ENCODE peak calls at places on chromosomes 13 and 19, in ten cellular contexts. W is stimulated activated naive B cell treated with anti-CD40 and anti-IgM and Interleukin-4, amounts not matched to agents 10 μg/mL and 1 μg/mL and 100 μg/mL, for 72 hours; U is epithelial cell of esophagus; N is COR-L47; Z is GM23248; B is activated T-cell treated with anti-CD3 and anti-CD28 coated beads for 1 hour; D is NCI-H1417; X is GM12865; V is stimulated activated CD8-positive, alpha-beta memory T cell treated with anti-CD3 and anti-CD28 coated beads, Interleukin-7, amount 100 ng/mL, for 1 hour; M is activated CD4-positive, alpha-beta T cell treated with anti-CD3 and anti-CD28 coated beads for 36 hours. Y is an unnamed sample.

GRCh38 chr13:20521388-20521787 is 4.3 kb downstream of the CRYL1 start:
- DNase-seq in X (no peak), U (no peak), Z (no peak), N (no peak), M (no peak), B (no peak), W (no peak), D (no peak), V (no peak), Y (no peak)

GRCh38 chr13:77760893-77761292 is 63.4 kb downstream of the SLAIN1 start:
- DNase-seq in W (no peak), M (no peak), U (peak; percentile 66), D (no peak), V (no peak), B (no peak), X (no peak), Z (no peak), N (no peak), Y (peak; percentile 3)

GRCh38 chr13:99380921-99381645 is 73.9 kb upstream of the GPR183 start:
- DNase-seq in U (no peak), X (peak; percentile 92), N (no peak), W (no peak), M (peak; percentile 89), D (peak; percentile 38), B (no peak), V (peak; percentile 42), Z (no peak), Y (no peak)

GRCh38 chr19:46404884-46405658 is 8.3 kb downstream of the CCDC8 start:
- DNase-seq in U (peak; percentile 50), W (no peak), B (no peak), X (no peak), Z (no peak), V (no peak), N (no peak), D (no peak), M (peak; percentile 49), Y (no peak)

GRCh38 chr19:18414504-18415176 is 4.6 kb upstream of the SSBP4 start:
- DNase-seq in U (no peak), X (peak; percentile 66), M (peak; percentile 34), W (no peak), D (no peak), N (no peak), V (no peak), Z (peak; percentile 71), B (no peak), Y (no peak)

GRCh38 chr19:14406645-14407331 is 12.4 kb downstream of the DDX39A start:
- DNase-seq in W (no peak), B (no peak), U (no peak), D (no peak), V (no peak), M (no peak), N (no peak), Z (no peak), X (no peak), Y (no peak)

GRCh38 chr13:110626510-110626909 is 11.2 kb downstream of the NAXD start:
- DNase-seq in D (no peak), W (no peak), N (no peak), X (no peak), V (no peak), B (no peak), M (no peak), Z (no peak), U (no peak), Y (no peak)

GRCh38 chr19:46009530-46010510 is 13.0 kb downstream of the PGLYRP1 start:
- DNase-seq in D (peak; percentile 63), Z (peak; percentile 65), B (peak; percentile 65), W (no peak), N (peak; percentile 12), M (peak; percentile 80), V (peak; percentile 30), U (peak; percentile 68), X (peak; percentile 70), Y (no peak)

GRCh38 chr19:52734893-52735661 is at the start of gene ZNF611:
- DNase-seq in N (peak; percentile 95), V (peak; percentile 98), U (peak; percentile 97), X (peak; percentile 97), B (peak; percentile 100), M (peak; percentile 100), D (peak; percentile 97), W (peak; percentile 95), Z (peak; percentile 98), Y (peak; percentile 91)

GRCh38 chr19:49823472-49823871 is 5.4 kb downstream of the MED25 start:
- DNase-seq in Z (no peak), B (no peak), M (no peak), W (no peak), X (no peak), N (no peak), V (no peak), D (peak; percentile 89), U (no peak), Y (no peak)

GRCh38 chr19:30620354-30620753 is 248.2 kb downstream of the ZNF536 start:
- DNase-seq in B (no peak), V (no peak), N (no peak), D (no peak), W (no peak), U (no peak), M (no peak), Z (no peak), X (no peak), Y (no peak)

GRCh38 chr13:100102042-100102441 is 13.1 kb downstream of the PCCA start:
- DNase-seq in N (no peak), Z (no peak), B (no peak), W (no peak), M (no peak), X (no peak), V (no peak), U (no peak), D (no peak), Y (no peak)

GRCh38 chr13:44626176-44626575 is 50.0 kb upstream of the TSC22D1 start:
- DNase-seq in Z (no peak), M (no peak), U (no peak), D (no peak), B (no peak), W (no peak), V (no peak), X (no peak), N (no peak), Y (no peak)

GRCh38 chr19:41575998-41576397 is at the start of gene CEACAM21:
- DNase-seq in N (no peak), U (no peak), X (peak; percentile 78), Z (no peak), M (peak; percentile 75), D (no peak), W (peak; percentile 69), V (no peak), B (no peak), Y (no peak)

GRCh38 chr19:4225902-4226301 is 3.4 kb upstream of the EBI3 start:
- DNase-seq in D (no peak), U (no peak), N (no peak), V (no peak), Z (no peak), B (no peak), W (no peak), M (no peak), X (no peak), Y (no peak)

GRCh38 chr13:51959773-51960172 is 51.5 kb downstream of the ATP7B start:
- DNase-seq in B (no peak), M (no peak), U (no peak), W (no peak), X (peak; percentile 77), D (no peak), V (no peak), Z (no peak), N (no peak), Y (no peak)

GRCh38 chr13:107678075-107678689 is 537.2 kb downstream of the LIG4 start:
- DNase-seq in V (no peak), B (no peak), Z (peak; percentile 44), M (no peak), X (no peak), D (peak; percentile 67), W (no peak), N (no peak), U (no peak), Y (no peak)

GRCh38 chr19:4044927-4045557 is 21.7 kb downstream of the ZBTB7A start:
- DNase-seq in U (no peak), M (no peak), D (no peak), V (no peak), X (no peak), N (no peak), Z (no peak), W (no peak), B (no peak), Y (no peak)

GRCh38 chr19:43847884-43848283 is 20.8 kb downstream of the ZNF283 start:
- DNase-seq in X (no peak), Z (no peak), M (no peak), W (no peak), V (no peak), U (no peak), B (no peak), N (no peak), D (no peak), Y (no peak)

GRCh38 chr13:45278096-45278645 is 62.8 kb downstream of the TPT1 start:
- DNase-seq in D (no peak), M (no peak), U (no peak), Z (no peak), N (no peak), B (no peak), W (no peak), X (no peak), V (no peak), Y (no peak)

Y was measured in RWPE1.